ENCODE peak calls at places on chromosomes 4 and X, in ten cellular contexts. O, K, P, A, Y, N, W, I, M and U are unnamed samples.

GRCh38 chr4:53688186-53688790 is 97.0 kb upstream of the LNX1 start:
- DNase-seq in O (peak), K (no peak), P (peak), A (no peak), Y (no peak), N (peak), W (no peak), I (peak), M (peak), U (peak)

GRCh38 chr4:142516686-142517145 is 329.4 kb downstream of the INPP4B start:
- DNase-seq in O (peak), K (no peak), P (peak), A (no peak), Y (no peak), N (peak), W (no peak), I (peak), M (peak), U (no peak)

GRCh38 chr4:155062948-155063347 is 145.5 kb upstream of the NPY2R start:
- DNase-seq in O (no peak), K (no peak), P (no peak), A (peak), Y (no peak), N (no peak), W (no peak), I (no peak), M (no peak), U (no peak)

GRCh38 chr4:68250151-68250930 is 4.8 kb upstream of the TMPRSS11B start:
- DNase-seq in O (no peak), K (no peak), P (peak), A (no peak), Y (no peak), N (peak), W (no peak), I (no peak), M (no peak), U (no peak)

GRCh38 chr4:148240241-148240640 is 202.0 kb downstream of the NR3C2 start:
- DNase-seq in O (no peak), K (no peak), P (no peak), A (no peak), Y (no peak), N (no peak), W (no peak), I (no peak), M (no peak), U (no peak)

GRCh38 chrX:40603446-40603845 is 19.8 kb upstream of the MPC1L start:
- DNase-seq in O (no peak), K (no peak), P (no peak), A (no peak), Y (no peak), N (no peak), W (no peak), I (no peak), M (no peak), U (no peak)

GRCh38 chr4:5746250-5746649 is 35.2 kb downstream of the EVC start:
- DNase-seq in O (no peak), K (peak), P (no peak), A (no peak), Y (no peak), N (no peak), W (no peak), I (no peak), M (no peak), U (no peak)

GRCh38 chr4:127648061-127648460 is 15.3 kb downstream of the INTU start:
- DNase-seq in O (peak), K (no peak), P (no peak), A (no peak), Y (no peak), N (no peak), W (no peak), I (no peak), M (no peak), U (peak)

GRCh38 chr4:138308421-138308820 is 66.3 kb upstream of the SLC7A11 start:
- DNase-seq in O (peak), K (no peak), P (peak), A (no peak), Y (no peak), N (peak), W (no peak), I (peak), M (no peak), U (peak)

GRCh38 chr4:71126719-71127118 is 133.3 kb downstream of the DCK start:
- DNase-seq in O (peak), K (no peak), P (peak), A (no peak), Y (no peak), N (peak), W (no peak), I (peak), M (peak), U (peak)

GRCh38 chrX:4240541-4241194 is 527.2 kb upstream of the PRKX start:
- DNase-seq in O (no peak), K (no peak), P (no peak), A (no peak), Y (no peak), N (no peak), W (no peak), I (no peak), M (no peak), U (no peak)

DNA sequence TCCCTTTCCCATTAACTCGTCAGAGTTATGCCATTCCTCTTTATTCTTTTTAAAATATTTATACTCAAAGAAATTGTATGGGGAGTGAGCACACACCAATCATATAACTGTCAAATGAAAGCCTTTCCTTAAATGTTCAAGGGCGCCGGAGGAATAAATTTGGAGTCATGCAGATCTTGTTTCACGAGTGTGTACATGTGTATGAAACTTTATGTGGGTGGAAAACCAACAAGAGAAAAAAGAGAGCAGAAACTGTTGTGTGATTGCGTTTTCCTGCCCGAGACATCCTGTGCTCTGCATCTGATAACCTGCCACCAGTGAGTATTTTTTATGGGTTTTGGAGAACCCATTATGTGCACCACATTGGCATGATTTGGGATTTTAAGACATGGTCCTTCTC is 88.3 kb downstream of the FHDC1 start:
- DNase-seq in O (no peak), K (no peak), P (no peak), A (no peak), Y (no peak), N (no peak), W (no peak), I (no peak), M (no peak), U (no peak)
- TF ChIP-seq CTCF in O (no peak), K (no peak), P (no peak), A (no peak), Y (no peak), N (no peak), W (no peak), I (no peak), M (no peak), U (no peak)

GRCh38 chr4:7844247-7844991 is 95.2 kb downstream of the AFAP1 start:
- DNase-seq in O (peak), K (peak), P (peak), A (peak), Y (peak), N (peak), W (peak), I (peak), M (peak), U (peak)
- TF ChIP-seq CTCF in O (peak), K (peak), P (peak), A (peak), Y (peak), N (peak), W (peak), I (peak), M (no peak), U (peak)

GRCh38 chr4:183444149-183444952 is at the start of gene CDKN2AIP:
- DNase-seq in O (peak), K (peak), P (peak), A (peak), Y (peak), N (peak), W (peak), I (peak), M (peak), U (peak)
- TF ChIP-seq CTCF in O (no peak), K (no peak), P (no peak), A (peak), Y (no peak), N (no peak), W (peak), I (no peak), M (no peak), U (no peak)

GRCh38 chr4:40843696-40844095 is 93.9 kb downstream of the NSUN7 start:
- DNase-seq in O (no peak), K (no peak), P (no peak), A (no peak), Y (no peak), N (no peak), W (no peak), I (no peak), M (peak), U (no peak)
- TF ChIP-seq CTCF in O (peak), K (peak), P (no peak), A (peak), Y (no peak), N (no peak), W (no peak), I (no peak), M (no peak), U (no peak)

GRCh38 chr4:103026868-103027267 is 7.4 kb upstream of the SLC9B1 start:
- DNase-seq in O (peak), K (no peak), P (no peak), A (no peak), Y (no peak), N (peak), W (no peak), I (no peak), M (no peak), U (peak)

GRCh38 chr4:103036169-103036568 is 16.7 kb upstream of the SLC9B1 start:
- DNase-seq in O (no peak), K (no peak), P (no peak), A (no peak), Y (no peak), N (no peak), W (no peak), I (no peak), M (no peak), U (no peak)

GRCh38 chr4:103030791-103031190 is 11.3 kb upstream of the SLC9B1 start:
- DNase-seq in O (no peak), K (no peak), P (no peak), A (no peak), Y (no peak), N (no peak), W (no peak), I (no peak), M (no peak), U (no peak)

GRCh38 chr4:103032575-103032974 is 13.1 kb upstream of the SLC9B1 start:
- DNase-seq in O (peak), K (no peak), P (no peak), A (peak), Y (no peak), N (peak), W (no peak), I (no peak), M (peak), U (peak)
- TF ChIP-seq CTCF in O (peak), K (no peak), P (peak), A (peak), Y (peak), N (peak), W (peak), I (peak), M (peak), U (peak)

DNA sequence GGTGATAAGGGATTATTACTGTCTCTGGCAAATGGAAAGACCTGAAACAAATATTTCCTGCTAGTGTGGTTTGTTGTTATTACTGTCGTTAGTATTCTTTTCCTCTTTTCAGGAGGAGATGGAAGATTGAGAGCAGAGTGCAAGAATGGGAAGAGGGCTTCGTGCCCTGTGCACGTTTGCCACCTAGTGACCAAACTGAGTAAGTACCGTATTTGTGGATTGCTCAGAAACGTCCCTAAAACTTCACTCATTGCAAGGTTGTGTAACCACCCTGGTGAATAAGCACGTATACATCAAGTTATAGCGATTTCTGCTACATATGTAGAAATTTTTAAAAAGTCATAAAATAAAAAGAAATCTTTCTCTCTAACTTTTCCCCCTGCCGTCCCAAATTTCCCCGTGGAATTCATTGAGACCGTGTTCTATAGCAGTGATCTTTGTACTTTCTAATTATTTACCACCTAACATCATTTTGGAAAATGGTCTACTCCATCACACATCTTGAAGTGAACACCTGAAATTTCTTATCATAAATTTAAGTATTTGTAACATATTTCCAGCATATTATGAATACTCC is 24.3 kb downstream of the LINC00632 start:
- DNase-seq in O (peak), K (no peak), P (peak), A (peak), Y (no peak), N (peak), W (peak), I (no peak), M (peak), U (peak)
- TF ChIP-seq CTCF in O (peak), K (peak), P (peak), A (peak), Y (peak), N (peak), W (peak), I (peak), M (peak), U (peak)

GRCh38 chr4:87505862-87506261 is 23.3 kb downstream of the SPARCL1 start:
- DNase-seq in O (no peak), K (no peak), P (no peak), A (peak), Y (no peak), N (no peak), W (no peak), I (no peak), M (no peak), U (no peak)
- TF ChIP-seq CTCF in O (peak), K (no peak), P (no peak), A (peak), Y (no peak), N (no peak), W (no peak), I (no peak), M (no peak), U (no peak)

GRCh38 chr4:24793219-24794005 is 2.0 kb upstream of the SOD3 start:
- DNase-seq in O (peak), K (no peak), P (no peak), A (no peak), Y (no peak), N (peak), W (no peak), I (no peak), M (peak), U (peak)
- TF ChIP-seq CTCF in O (peak), K (peak), P (no peak), A (no peak), Y (no peak), N (peak), W (peak), I (peak), M (no peak), U (peak)

DNA sequence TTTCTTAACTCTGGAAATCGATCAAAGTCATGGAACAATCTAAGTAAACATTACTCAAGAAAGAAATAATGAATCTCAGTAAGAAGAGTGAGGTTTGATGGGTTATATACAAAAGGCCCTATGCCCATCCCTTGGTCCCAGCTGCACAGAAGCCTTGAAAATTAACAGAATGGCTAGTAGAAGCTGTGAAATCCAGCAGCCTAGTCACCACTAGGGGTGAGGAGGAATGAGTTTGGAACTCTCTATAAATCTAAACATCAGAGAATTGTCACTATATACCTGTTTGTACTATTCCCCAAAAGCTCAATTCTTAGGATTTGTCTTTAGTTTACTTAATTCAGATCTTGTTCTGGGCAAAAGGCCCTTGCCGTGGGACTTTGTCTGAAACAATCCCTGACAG is 313.9 kb upstream of the GRID2 start:
- DNase-seq in O (no peak), K (no peak), P (no peak), A (no peak), Y (no peak), N (no peak), W (no peak), I (no peak), M (no peak), U (no peak)
- TF ChIP-seq CTCF in O (no peak), K (no peak), P (no peak), A (no peak), Y (no peak), N (no peak), W (no peak), I (no peak), M (no peak), U (no peak)